ENCODE peak calls at places on chromosomes 2 and 18, in four cellular contexts. One of them, this sample, is unnamed.
A peak's percentile ranks its signal among the peaks of the same experiment; 100 is the strongest.

GRCh38 chr2:128473175-128474013 is 154.7 kb upstream of the HS6ST1 start:
- DNase-seq in SK-MEL-5: no peak
- DNase-seq in A549: no peak
- DNase-seq in activated T-cell treated with anti-CD3 and anti-CD28 coated beads for 24 hours: peak; percentile 24
- DNase-seq in this sample: no peak

GRCh38 chr2:221142341-221142740 is 429.8 kb downstream of the EPHA4 start:
- DNase-seq in activated T-cell treated with anti-CD3 and anti-CD28 coated beads for 24 hours: no peak
- DNase-seq in SK-MEL-5: no peak
- DNase-seq in A549: no peak
- DNase-seq in this sample: no peak

GRCh38 chr18:79463424-79463960 is 67.8 kb downstream of the NFATC1 start:
- DNase-seq in SK-MEL-5: no peak
- DNase-seq in activated T-cell treated with anti-CD3 and anti-CD28 coated beads for 24 hours: no peak
- DNase-seq in A549: no peak
- DNase-seq in this sample: no peak

GRCh38 chr2:192150166-192150565 is 44.6 kb downstream of the TMEFF2 start:
- DNase-seq in SK-MEL-5: no peak
- DNase-seq in A549: no peak
- DNase-seq in activated T-cell treated with anti-CD3 and anti-CD28 coated beads for 24 hours: no peak
- DNase-seq in this sample: no peak

GRCh38 chr2:72745679-72746368 is 80.0 kb downstream of the EXOC6B start:
- DNase-seq in SK-MEL-5: peak; percentile 77
- DNase-seq in activated T-cell treated with anti-CD3 and anti-CD28 coated beads for 24 hours: no peak
- DNase-seq in A549: peak; percentile 40
- DNase-seq in this sample: no peak

GRCh38 chr2:16644204-16644925 is 21.3 kb downstream of the CYRIA start:
- DNase-seq in SK-MEL-5: no peak
- DNase-seq in activated T-cell treated with anti-CD3 and anti-CD28 coated beads for 24 hours: no peak
- DNase-seq in A549: no peak
- DNase-seq in this sample: no peak

GRCh38 chr2:154696771-154697170 is 1.7 kb upstream of the KCNJ3 start:
- DNase-seq in SK-MEL-5: no peak
- DNase-seq in activated T-cell treated with anti-CD3 and anti-CD28 coated beads for 24 hours: no peak
- DNase-seq in A549: no peak
- DNase-seq in this sample: no peak

GRCh38 chr2:146363731-146364130 is 1481.1 kb upstream of the ACVR2A start:
- DNase-seq in A549: no peak
- DNase-seq in SK-MEL-5: no peak
- DNase-seq in activated T-cell treated with anti-CD3 and anti-CD28 coated beads for 24 hours: no peak
- DNase-seq in this sample: no peak

GRCh38 chr2:54599914-54600313 is 123.5 kb upstream of the EML6 start:
- DNase-seq in activated T-cell treated with anti-CD3 and anti-CD28 coated beads for 24 hours: no peak
- DNase-seq in SK-MEL-5: no peak
- DNase-seq in A549: no peak
- DNase-seq in this sample: peak; percentile 85

GRCh38 chr18:12049983-12050811 is 43.4 kb upstream of the ANKRD62 start:
- DNase-seq in A549: no peak
- DNase-seq in SK-MEL-5: no peak
- DNase-seq in activated T-cell treated with anti-CD3 and anti-CD28 coated beads for 24 hours: no peak
- DNase-seq in this sample: no peak

GRCh38 chr2:40043191-40043590 is 264.1 kb upstream of the THUMPD2 start:
- DNase-seq in A549: no peak
- DNase-seq in activated T-cell treated with anti-CD3 and anti-CD28 coated beads for 24 hours: no peak
- DNase-seq in SK-MEL-5: no peak
- DNase-seq in this sample: no peak

GRCh38 chr2:25347846-25348245 is 6.1 kb upstream of the DNMT3A start:
- DNase-seq in A549: no peak
- DNase-seq in activated T-cell treated with anti-CD3 and anti-CD28 coated beads for 24 hours: no peak
- DNase-seq in SK-MEL-5: no peak
- DNase-seq in this sample: no peak

GRCh38 chr2:200772620-200773019 is 39.1 kb upstream of the BZW1 start:
- DNase-seq in A549: no peak
- DNase-seq in activated T-cell treated with anti-CD3 and anti-CD28 coated beads for 24 hours: no peak
- DNase-seq in SK-MEL-5: no peak
- DNase-seq in this sample: no peak

GRCh38 chr2:234788841-234789240 is 163.0 kb upstream of the SH3BP4 start:
- DNase-seq in activated T-cell treated with anti-CD3 and anti-CD28 coated beads for 24 hours: no peak
- DNase-seq in SK-MEL-5: no peak
- DNase-seq in A549: no peak
- DNase-seq in this sample: no peak

GRCh38 chr18:67586101-67586500 is 69.6 kb upstream of the DSEL start:
- DNase-seq in A549: no peak
- DNase-seq in activated T-cell treated with anti-CD3 and anti-CD28 coated beads for 24 hours: no peak
- DNase-seq in SK-MEL-5: no peak
- DNase-seq in this sample: no peak

GRCh38 chr2:109447251-109447661 is 166.5 kb downstream of the SEPTIN10 start:
- DNase-seq in SK-MEL-5: no peak
- DNase-seq in A549: no peak
- DNase-seq in activated T-cell treated with anti-CD3 and anti-CD28 coated beads for 24 hours: no peak
- DNase-seq in this sample: no peak

GRCh38 chr18:30945769-30946168 is 96.8 kb downstream of the DSC3 start:
- DNase-seq in A549: no peak
- DNase-seq in activated T-cell treated with anti-CD3 and anti-CD28 coated beads for 24 hours: no peak
- DNase-seq in SK-MEL-5: peak; percentile 50
- DNase-seq in this sample: no peak

GRCh38 chr2:64237266-64237665 is 93.0 kb upstream of the PELI1 start:
- DNase-seq in activated T-cell treated with anti-CD3 and anti-CD28 coated beads for 24 hours: no peak
- DNase-seq in A549: no peak
- DNase-seq in SK-MEL-5: no peak
- DNase-seq in this sample: no peak

GRCh38 chr18:45755936-45756335 is 32.0 kb downstream of the SLC14A1 start:
- DNase-seq in A549: no peak
- DNase-seq in SK-MEL-5: no peak
- DNase-seq in activated T-cell treated with anti-CD3 and anti-CD28 coated beads for 24 hours: no peak
- DNase-seq in this sample: no peak

GRCh38 chr2:950627-950992 is at the start of gene SNTG2:
- DNase-seq in SK-MEL-5: no peak
- DNase-seq in A549: no peak
- DNase-seq in activated T-cell treated with anti-CD3 and anti-CD28 coated beads for 24 hours: peak; percentile 42
- DNase-seq in this sample: no peak

GRCh38 chr2:241967096-241967495 is 97.6 kb downstream of the RTP5 start:
- DNase-seq in activated T-cell treated with anti-CD3 and anti-CD28 coated beads for 24 hours: no peak
- DNase-seq in A549: no peak
- DNase-seq in SK-MEL-5: no peak
- DNase-seq in this sample: no peak

GRCh38 chr2:130391872-130392670 is 36.2 kb downstream of the PTPN18 start:
- DNase-seq in A549: no peak
- DNase-seq in SK-MEL-5: no peak
- DNase-seq in activated T-cell treated with anti-CD3 and anti-CD28 coated beads for 24 hours: no peak
- DNase-seq in this sample: no peak

GRCh38 chr2:40760071-40760666 is 308.3 kb upstream of the SLC8A1 start:
- DNase-seq in A549: peak; percentile 19
- DNase-seq in activated T-cell treated with anti-CD3 and anti-CD28 coated beads for 24 hours: no peak
- DNase-seq in SK-MEL-5: peak; percentile 88
- DNase-seq in this sample: no peak

GRCh38 chr18:54684786-54685185 is 93.7 kb downstream of the DYNAP start:
- DNase-seq in SK-MEL-5: peak; percentile 11
- DNase-seq in activated T-cell treated with anti-CD3 and anti-CD28 coated beads for 24 hours: no peak
- DNase-seq in A549: no peak
- DNase-seq in this sample: no peak

GRCh38 chr2:231387904-231388724 is 7.4 kb upstream of the B3GNT7 start:
- DNase-seq in activated T-cell treated with anti-CD3 and anti-CD28 coated beads for 24 hours: no peak
- DNase-seq in SK-MEL-5: peak; percentile 95
- DNase-seq in A549: no peak
- DNase-seq in this sample: no peak

GRCh38 chr2:222603501-222603900 is 52.4 kb downstream of the FARSB start:
- DNase-seq in A549: no peak
- DNase-seq in SK-MEL-5: no peak
- DNase-seq in activated T-cell treated with anti-CD3 and anti-CD28 coated beads for 24 hours: no peak
- DNase-seq in this sample: no peak

GRCh38 chr2:118808429-118808809 is 39.0 kb downstream of the EN1 start:
- DNase-seq in activated T-cell treated with anti-CD3 and anti-CD28 coated beads for 24 hours: no peak
- DNase-seq in SK-MEL-5: no peak
- DNase-seq in A549: no peak
- DNase-seq in this sample: no peak

GRCh38 chr2:23602113-23602512 is 217.1 kb downstream of the KLHL29 start:
- DNase-seq in activated T-cell treated with anti-CD3 and anti-CD28 coated beads for 24 hours: no peak
- DNase-seq in A549: peak; percentile 41
- DNase-seq in SK-MEL-5: no peak
- DNase-seq in this sample: no peak

GRCh38 chr2:78992451-78992806 is 33.1 kb upstream of the REG3G start:
- DNase-seq in SK-MEL-5: peak; percentile 56
- DNase-seq in A549: peak; percentile 11
- DNase-seq in activated T-cell treated with anti-CD3 and anti-CD28 coated beads for 24 hours: no peak
- DNase-seq in this sample: no peak

GRCh38 chr2:64008434-64009009 is 10.7 kb downstream of the VPS54 start:
- DNase-seq in activated T-cell treated with anti-CD3 and anti-CD28 coated beads for 24 hours: no peak
- DNase-seq in SK-MEL-5: no peak
- DNase-seq in A549: no peak
- DNase-seq in this sample: no peak

GRCh38 chr18:2984703-2985261 is 28.2 kb downstream of the LPIN2 start:
- DNase-seq in SK-MEL-5: no peak
- DNase-seq in A549: no peak
- DNase-seq in activated T-cell treated with anti-CD3 and anti-CD28 coated beads for 24 hours: no peak
- DNase-seq in this sample: no peak

GRCh38 chr2:37454851-37455762 is 110.7 kb downstream of the QPCT start:
- DNase-seq in A549: no peak
- DNase-seq in activated T-cell treated with anti-CD3 and anti-CD28 coated beads for 24 hours: no peak
- DNase-seq in SK-MEL-5: no peak
- DNase-seq in this sample: no peak

GRCh38 chr2:110732422-110733413 is at the start of gene ACOXL:
- DNase-seq in SK-MEL-5: no peak
- DNase-seq in activated T-cell treated with anti-CD3 and anti-CD28 coated beads for 24 hours: no peak
- DNase-seq in A549: no peak
- DNase-seq in this sample: no peak

GRCh38 chr2:168884990-168885389 is 5.2 kb downstream of the SPC25 start:
- DNase-seq in SK-MEL-5: no peak
- DNase-seq in activated T-cell treated with anti-CD3 and anti-CD28 coated beads for 24 hours: no peak
- DNase-seq in A549: no peak
- DNase-seq in this sample: peak; percentile 59

GRCh38 chr2:218999021-218999880 is 6.0 kb upstream of the CRYBA2 start:
- DNase-seq in SK-MEL-5: no peak
- DNase-seq in A549: no peak
- DNase-seq in activated T-cell treated with anti-CD3 and anti-CD28 coated beads for 24 hours: no peak
- DNase-seq in this sample: no peak